ENCODE peak calls at places on chromosome 19, in ten cellular contexts. L, N, B, M, E, O, D, S, C and J are unnamed samples.

GRCh38 chr19:41604831-41605230 is 22.0 kb downstream of the CEACAM4 start:
- DNase-seq in L (no peak), N (no peak), B (no peak), M (no peak), E (no peak), O (no peak), D (no peak), S (no peak), C (no peak), J (no peak)

GRCh38 chr19:52007805-52008557 is at the start of gene ZNF615:
- DNase-seq in L (peak; percentile 61), N (peak; percentile 85), B (peak; percentile 68), M (peak; percentile 81), E (peak; percentile 73), O (peak; percentile 70), D (peak; percentile 93), S (peak; percentile 86), C (peak; percentile 74), J (peak; percentile 91)

GRCh38 chr19:30076751-30077670 is 135.0 kb downstream of the URI1 start:
- DNase-seq in L (no peak), N (no peak), B (no peak), M (no peak), E (no peak), O (no peak), D (no peak), S (no peak), C (no peak), J (peak; percentile 32)

GRCh38 chr19:47514869-47515588 is at the start of gene NAPA:
- DNase-seq in L (peak; percentile 93), N (peak; percentile 98), B (peak; percentile 99), M (peak; percentile 100), E (peak; percentile 100), O (peak; percentile 100), D (peak; percentile 100), S (peak; percentile 100), C (peak; percentile 100), J (peak; percentile 100)

GRCh38 chr19:23075031-23075733 is 41.6 kb upstream of the ZNF730 start:
- DNase-seq in L (peak; percentile 19), N (no peak), B (peak; percentile 57), M (no peak), E (no peak), O (no peak), D (peak; percentile 47), S (no peak), C (peak; percentile 78), J (peak; percentile 55)

GRCh38 chr19:55508120-55508519 is 19.9 kb downstream of the SSC5D start:
- DNase-seq in L (no peak), N (no peak), B (no peak), M (no peak), E (no peak), O (no peak), D (no peak), S (no peak), C (no peak), J (no peak)

GRCh38 chr19:57280913-57281425 is 684 bp downstream of the ZNF460 start:
- DNase-seq in L (no peak), N (no peak), B (no peak), M (no peak), E (peak; percentile 6), O (peak; percentile 13), D (peak; percentile 17), S (no peak), C (peak; percentile 29), J (peak; percentile 35)

GRCh38 chr19:3655402-3656072 is 28.9 kb upstream of the CACTIN start:
- DNase-seq in L (peak; percentile 100), N (no peak), B (no peak), M (no peak), E (no peak), O (peak; percentile 93), D (no peak), S (no peak), C (no peak), J (no peak)

GRCh38 chr19:1211494-1212234 is 6.1 kb downstream of the STK11 start:
- DNase-seq in L (no peak), N (no peak), B (peak; percentile 87), M (no peak), E (no peak), O (no peak), D (peak; percentile 60), S (no peak), C (no peak), J (no peak)

GRCh38 chr19:50909240-50910070 is 1.7 kb downstream of the KLK4 start:
- DNase-seq in L (no peak), N (peak; percentile 98), B (no peak), M (no peak), E (no peak), O (peak; percentile 70), D (peak; percentile 40), S (peak; percentile 34), C (peak; percentile 36), J (peak; percentile 88)

GRCh38 chr19:2101417-2102335 is 5.0 kb downstream of the IZUMO4 start:
- DNase-seq in L (no peak), N (no peak), B (no peak), M (no peak), E (no peak), O (no peak), D (no peak), S (no peak), C (no peak), J (no peak)

GRCh38 chr19:43777163-43777700 is 3.5 kb downstream of the KCNN4 start:
- DNase-seq in L (peak; percentile 96), N (no peak), B (no peak), M (no peak), E (peak; percentile 53), O (no peak), D (no peak), S (no peak), C (no peak), J (no peak)

GRCh38 chr19:4007836-4008539 is 452 bp downstream of the PIAS4 start:
- DNase-seq in L (no peak), N (no peak), B (no peak), M (no peak), E (no peak), O (no peak), D (peak; percentile 14), S (peak; percentile 35), C (no peak), J (peak; percentile 51)

GRCh38 chr19:12695997-12696365 is 450 bp downstream of the FBXW9 start:
- DNase-seq in L (no peak), N (no peak), B (no peak), M (no peak), E (no peak), O (peak; percentile 23), D (no peak), S (peak; percentile 18), C (no peak), J (no peak)

GRCh38 chr19:49468746-49469447 is 5.1 kb upstream of the FLT3LG start:
- DNase-seq in L (peak; percentile 74), N (peak; percentile 41), B (no peak), M (peak; percentile 56), E (peak; percentile 91), O (peak; percentile 68), D (no peak), S (no peak), C (no peak), J (peak; percentile 59)

GRCh38 chr19:4976412-4977298 is 7.7 kb downstream of the KDM4B start:
- DNase-seq in L (no peak), N (peak; percentile 66), B (no peak), M (no peak), E (no peak), O (peak; percentile 76), D (peak; percentile 72), S (no peak), C (peak; percentile 41), J (peak; percentile 55)

GRCh38 chr19:9362905-9363304 is at the start of gene ZNF177:
- DNase-seq in L (peak; percentile 8), N (no peak), B (no peak), M (no peak), E (no peak), O (no peak), D (no peak), S (no peak), C (no peak), J (no peak)

GRCh38 chr19:56837892-56838679 is 2.4 kb downstream of the PEG3 start:
- DNase-seq in L (no peak), N (no peak), B (no peak), M (no peak), E (no peak), O (no peak), D (peak; percentile 86), S (no peak), C (no peak), J (peak; percentile 8)

GRCh38 chr19:17332677-17333581 is 1.7 kb downstream of the ANO8 start:
- DNase-seq in L (no peak), N (peak; percentile 95), B (no peak), M (no peak), E (peak; percentile 27), O (peak; percentile 43), D (peak; percentile 74), S (peak; percentile 34), C (peak; percentile 77), J (no peak)

GRCh38 chr19:43759515-43759914 is 4.8 kb upstream of the SMG9 start:
- DNase-seq in L (peak; percentile 72), N (no peak), B (no peak), M (no peak), E (no peak), O (peak; percentile 86), D (no peak), S (no peak), C (no peak), J (no peak)

GRCh38 chr19:48659768-48660167 is 13.0 kb downstream of the NTN5 start:
- DNase-seq in L (no peak), N (no peak), B (no peak), M (no peak), E (no peak), O (peak; percentile 82), D (peak; percentile 58), S (no peak), C (no peak), J (no peak)

GRCh38 chr19:7862413-7862951 is 11.7 kb downstream of the PRR36 start:
- DNase-seq in L (no peak), N (peak; percentile 52), B (no peak), M (peak; percentile 41), E (peak; percentile 73), O (peak; percentile 80), D (peak; percentile 90), S (peak; percentile 74), C (no peak), J (peak; percentile 83)

GRCh38 chr19:1265611-1266115 is 3.5 kb upstream of the CIRBP start:
- DNase-seq in L (no peak), N (no peak), B (no peak), M (no peak), E (no peak), O (peak; percentile 38), D (no peak), S (peak; percentile 42), C (no peak), J (peak; percentile 57)

GRCh38 chr19:55654833-55655647 is at the start of gene U2AF2:
- DNase-seq in L (peak; percentile 95), N (peak; percentile 92), B (no peak), M (peak; percentile 93), E (peak; percentile 93), O (peak; percentile 95), D (peak; percentile 94), S (peak; percentile 97), C (peak; percentile 94), J (peak; percentile 98)